ENCODE peak calls at places on chromosome 2, in eight cellular contexts. C, D, Y, Q, K, B, I and A are unnamed samples.

GRCh38 chr2:119218478-119219064 is 5.1 kb upstream of the STEAP3 start:
- DNase-seq in C (peak; percentile 71), K (no peak), I (peak; percentile 81), Y (peak; percentile 74), B (peak; percentile 34), Q (peak; percentile 51), D (peak; percentile 50), A (no peak)

GRCh38 chr2:208278549-208278948 is 12.5 kb downstream of the PIKFYVE start:
- DNase-seq in C (no peak), K (no peak), Q (no peak), Y (no peak), B (no peak), D (no peak), I (no peak), A (no peak)

GRCh38 chr2:219637842-219638185 is 10.4 kb downstream of the SLC4A3 start:
- DNase-seq in B (no peak), I (no peak), C (no peak), D (no peak), Y (no peak), K (no peak), Q (peak; percentile 22), A (no peak)

GRCh38 chr2:122748552-122749011 is 993.1 kb downstream of the TSN start:
- DNase-seq in B (no peak), Q (no peak), C (no peak), I (no peak), D (no peak), Y (peak; percentile 39), K (no peak), A (no peak)

GRCh38 chr2:99775585-99775984 is 285.8 kb upstream of the REV1 start:
- DNase-seq in C (no peak), Y (no peak), Q (no peak), D (no peak), I (no peak), B (no peak), K (no peak), A (no peak)

GRCh38 chr2:127421116-127421800 is 3.0 kb downstream of the PROC start:
- DNase-seq in I (no peak), C (peak; percentile 47), D (no peak), B (no peak), Y (no peak), Q (no peak), K (no peak), A (no peak)

GRCh38 chr2:174524525-174524924 is 37.7 kb upstream of the GPR155 start:
- DNase-seq in Q (no peak), K (no peak), Y (no peak), C (no peak), I (no peak), B (peak; percentile 13), D (no peak), A (no peak)

GRCh38 chr2:3279236-3279960 is 98.2 kb downstream of the EIPR1 start:
- DNase-seq in K (peak; percentile 15), C (peak; percentile 36), I (no peak), Y (no peak), D (no peak), Q (no peak), B (no peak), A (no peak)

GRCh38 chr2:85175369-85176299 is 42.4 kb downstream of the TCF7L1 start:
- DNase-seq in I (no peak), Q (no peak), K (no peak), B (no peak), C (no peak), D (no peak), Y (no peak), A (no peak)

GRCh38 chr2:73095910-73096309 is 16.8 kb downstream of the RAB11FIP5 start:
- DNase-seq in D (no peak), Y (no peak), K (no peak), C (no peak), I (no peak), Q (no peak), B (no peak), A (no peak)

GRCh38 chr2:44528595-44528994 is 166.8 kb downstream of the CAMKMT start:
- DNase-seq in B (no peak), I (no peak), C (no peak), K (no peak), Y (no peak), Q (no peak), D (no peak), A (no peak)

GRCh38 chr2:25311866-25312575 is 29.7 kb downstream of the DNMT3A start:
- DNase-seq in Q (peak; percentile 70), Y (no peak), C (peak; percentile 79), B (no peak), I (peak; percentile 85), D (no peak), K (no peak), A (no peak)

GRCh38 chr2:43303120-43303519 is 76.7 kb upstream of the ZFP36L2 start:
- DNase-seq in I (no peak), Y (no peak), Q (no peak), C (no peak), B (no peak), K (no peak), D (no peak), A (no peak)
- H3K4me1 ChIP-seq in I (peaks cover 24% of the 10 kb centered on the region), Y (peaks cover 19% of the 10 kb centered on the region), Q (peaks cover 16% of the 10 kb centered on the region), C (peaks cover 28% of the 10 kb centered on the region), B (peaks cover 43% of the 10 kb centered on the region), K (peaks cover 48% of the 10 kb centered on the region), D (peaks cover 70% of the 10 kb centered on the region), A (peaks cover 73% of the 10 kb centered on the region)

DNA sequence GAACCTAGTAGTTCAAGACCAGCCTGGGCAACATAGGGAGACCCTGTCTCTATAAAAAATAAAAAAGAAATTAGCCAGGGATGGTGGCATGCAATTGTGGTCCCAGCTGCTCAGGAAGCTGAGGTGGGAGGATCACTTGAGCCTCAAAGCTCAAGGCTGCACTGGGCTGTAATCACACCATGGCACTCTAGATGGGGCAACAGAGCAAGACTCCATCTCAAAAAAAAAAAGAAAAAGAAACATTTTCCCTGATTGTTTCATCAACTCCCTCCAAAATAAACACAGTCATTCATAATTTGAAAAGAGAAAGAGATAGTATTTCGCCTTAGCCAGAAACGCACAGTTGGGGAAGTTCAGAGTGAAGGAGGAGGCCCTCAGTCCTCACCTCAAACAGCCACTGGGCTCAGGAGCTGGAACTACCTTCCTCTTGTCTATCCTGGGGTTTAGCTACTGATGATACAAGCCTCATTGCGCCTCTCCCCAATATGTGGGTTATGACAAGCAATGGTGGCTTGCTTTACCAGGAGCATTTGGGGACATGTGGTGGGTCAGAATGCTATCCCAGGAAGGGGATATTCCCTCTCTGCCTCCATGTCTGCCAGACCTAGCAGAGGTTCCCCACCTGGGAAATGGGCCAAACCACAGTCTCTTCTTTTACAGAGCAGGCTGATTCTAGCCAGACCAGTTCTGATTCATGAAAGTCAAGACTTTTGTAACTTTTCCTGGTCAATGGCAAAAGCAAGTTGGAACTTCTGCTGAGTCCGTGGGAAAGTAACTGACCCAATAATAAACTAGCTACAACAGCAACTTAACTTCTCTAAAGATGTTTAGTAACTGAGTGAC is 22.2 kb upstream of the TMEM87B start:
- DNase-seq in I (no peak), K (peak; percentile 80), Y (peak; percentile 35), D (no peak), B (peak; percentile 51), C (peak; percentile 78), Q (peak; percentile 33), A (no peak)
- TF ChIP-seq CTCF in I (no peak), K (no peak), Y (peak; percentile 30), D (no peak), B (peak; percentile 30), C (peak; percentile 20), Q (no peak), A (no peak)

GRCh38 chr2:168521342-168521741 is 65.3 kb downstream of the CERS6 start:
- DNase-seq in I (no peak), K (no peak), B (no peak), Y (no peak), Q (no peak), C (peak; percentile 74), D (no peak), A (no peak)
- H3K4me1 ChIP-seq in I (no peaks in the 10 kb centered on the region), K (no peaks in the 10 kb centered on the region), B (peaks cover 10% of the 10 kb centered on the region), Y (peaks cover 38% of the 10 kb centered on the region), Q (peaks cover 11% of the 10 kb centered on the region), C (peaks cover 17% of the 10 kb centered on the region), D (peaks cover 16% of the 10 kb centered on the region), A (peaks cover 18% of the 10 kb centered on the region)

GRCh38 chr2:232854082-232854481 is 16.0 kb upstream of the SNORC start:
- DNase-seq in B (no peak), Y (peak; percentile 42), C (no peak), K (peak; percentile 52), I (no peak), Q (no peak), D (peak; percentile 70), A (no peak)

GRCh38 chr2:232850039-232850438 is 20.0 kb upstream of the SNORC start:
- DNase-seq in K (no peak), D (no peak), Y (no peak), C (no peak), Q (no peak), I (no peak), B (no peak), A (no peak)

GRCh38 chr2:232857158-232857563 is 12.9 kb upstream of the SNORC start:
- DNase-seq in Y (peak; percentile 75), K (peak; percentile 53), D (no peak), B (no peak), C (no peak), Q (no peak), I (no peak), A (no peak)

DNA sequence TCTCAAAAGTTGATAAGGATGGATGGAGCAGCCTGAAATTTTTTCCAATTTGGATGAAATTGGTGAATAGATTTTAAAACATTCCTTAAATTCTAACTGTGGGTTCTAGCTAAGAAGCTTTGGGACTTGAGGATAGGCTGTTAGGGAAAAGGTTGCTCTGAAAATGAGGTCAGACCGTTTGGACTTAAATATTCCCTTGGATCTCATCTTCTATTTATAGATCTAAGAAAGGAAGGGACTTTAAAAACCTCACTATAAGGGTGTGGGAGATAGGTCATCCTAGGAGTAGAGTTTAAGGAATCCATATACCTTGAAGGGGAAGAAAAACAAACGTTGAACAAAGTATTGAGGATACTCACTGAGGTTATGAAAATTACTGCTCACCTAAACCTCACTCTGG is 17.4 kb upstream of the SNORC start:
- DNase-seq in I (no peak), C (no peak), Q (no peak), K (no peak), B (no peak), D (no peak), Y (no peak), A (no peak)
- TF ChIP-seq CTCF in I (no peak), C (no peak), Q (no peak), K (no peak), B (no peak), D (no peak), Y (no peak), A (no peak)

DNA sequence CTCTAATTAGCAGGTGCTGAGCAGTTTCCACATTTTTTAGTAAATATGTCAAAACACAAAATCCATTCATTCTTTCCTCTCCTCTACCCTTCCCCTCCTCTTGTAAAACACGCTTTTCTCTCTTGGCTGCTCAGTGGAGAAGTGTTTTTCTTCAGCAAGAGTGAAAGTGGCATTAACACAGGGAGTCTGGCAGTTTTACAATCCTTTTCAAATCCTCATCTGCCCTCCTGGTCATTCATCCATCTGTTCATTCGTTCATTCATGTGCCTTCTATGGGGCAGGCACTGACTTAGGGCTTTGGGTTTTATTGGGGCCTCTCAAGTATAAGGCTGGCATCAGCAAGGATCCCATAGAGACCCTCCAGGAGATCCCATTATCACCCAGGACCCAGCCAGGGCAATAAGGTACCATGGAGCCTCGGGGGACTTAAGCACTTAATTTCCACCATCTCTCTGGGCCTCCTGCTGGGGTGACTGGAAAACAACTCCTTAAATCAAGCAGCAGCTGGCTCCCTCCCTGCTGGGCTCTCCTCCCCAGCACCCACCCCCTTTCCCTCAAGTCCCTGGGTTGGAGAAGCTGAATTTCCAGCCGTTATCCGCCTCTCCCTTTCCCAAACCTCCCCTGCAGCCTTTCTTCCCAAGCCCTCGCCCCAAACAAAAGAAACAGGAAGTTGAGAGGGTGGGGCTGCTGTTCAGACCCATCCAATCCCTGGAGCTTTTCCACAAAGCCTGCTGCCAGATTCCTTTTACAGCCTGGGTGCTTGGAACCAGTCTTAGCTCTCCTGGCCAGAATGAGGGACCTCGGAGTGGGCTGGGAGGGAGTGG is 32.6 kb downstream of the MARCHF4 start:
- DNase-seq in Q (peak; percentile 61), B (no peak), I (no peak), D (no peak), Y (peak; percentile 66), C (no peak), K (no peak), A (no peak)
- H3K4me1 ChIP-seq in Q (peaks cover 9% of the 10 kb centered on the region), B (peaks cover 8% of the 10 kb centered on the region), I (no peaks in the 10 kb centered on the region), D (peaks cover 10% of the 10 kb centered on the region), Y (peaks cover 9% of the 10 kb centered on the region), C (no peaks in the 10 kb centered on the region), K (peaks cover 12% of the 10 kb centered on the region), A (peaks cover 15% of the 10 kb centered on the region)